ENCODE peak calls at places on chromosomes 7 and 10, in four cellular contexts. One of them, this sample, is unnamed.

GRCh38 chr7:55020481-55020871 is 1.7 kb downstream of the EGFR start:
- DNase-seq in psoas muscle: peak
- DNase-seq in coronary artery: no peak
- DNase-seq in neuronal stem cell: no peak
- DNase-seq in this sample: peak

GRCh38 chr10:79286318-79286951 is 60.8 kb upstream of the PPIF start:
- DNase-seq in psoas muscle: peak
- DNase-seq in coronary artery: no peak
- DNase-seq in neuronal stem cell: no peak
- DNase-seq in this sample: peak

GRCh38 chr7:121525155-121525819 is 129.2 kb upstream of the FAM3C start:
- DNase-seq in psoas muscle: no peak
- DNase-seq in coronary artery: no peak
- DNase-seq in neuronal stem cell: no peak
- DNase-seq in this sample: no peak

GRCh38 chr10:84114088-84114667 is 25.1 kb upstream of the GHITM start:
- DNase-seq in psoas muscle: no peak
- DNase-seq in coronary artery: no peak
- DNase-seq in neuronal stem cell: no peak
- DNase-seq in this sample: no peak

GRCh38 chr10:73517166-73517888 is 21.5 kb upstream of the PPP3CB start:
- DNase-seq in psoas muscle: no peak
- DNase-seq in coronary artery: no peak
- DNase-seq in neuronal stem cell: no peak
- DNase-seq in this sample: no peak

GRCh38 chr10:99768430-99769011 is 13.9 kb upstream of the ABCC2 start:
- DNase-seq in psoas muscle: no peak
- DNase-seq in coronary artery: no peak
- DNase-seq in neuronal stem cell: no peak
- DNase-seq in this sample: no peak

GRCh38 chr10:58857251-58857650 is 319.2 kb upstream of the PHYHIPL start:
- DNase-seq in psoas muscle: no peak
- DNase-seq in coronary artery: no peak
- DNase-seq in neuronal stem cell: no peak
- DNase-seq in this sample: peak

GRCh38 chr7:24455813-24456525 is 117.3 kb upstream of the PALS2 start:
- DNase-seq in psoas muscle: no peak
- DNase-seq in coronary artery: no peak
- DNase-seq in neuronal stem cell: no peak
- DNase-seq in this sample: no peak

GRCh38 chr10:130396044-130396443 is 259.9 kb downstream of the GLRX3 start:
- DNase-seq in psoas muscle: no peak
- DNase-seq in coronary artery: peak
- DNase-seq in neuronal stem cell: no peak
- DNase-seq in this sample: no peak

GRCh38 chr10:16510843-16511242 is 10.8 kb downstream of the C1QL3 start:
- DNase-seq in psoas muscle: no peak
- DNase-seq in coronary artery: no peak
- DNase-seq in neuronal stem cell: no peak
- DNase-seq in this sample: no peak

GRCh38 chr10:99329891-99330674 is 927 bp downstream of the CNNM1 start:
- DNase-seq in psoas muscle: peak
- DNase-seq in coronary artery: no peak
- DNase-seq in neuronal stem cell: peak
- DNase-seq in this sample: no peak

GRCh38 chr7:2228921-2229320 is 3.8 kb downstream of the MAD1L1 start:
- DNase-seq in psoas muscle: peak
- DNase-seq in coronary artery: no peak
- DNase-seq in neuronal stem cell: no peak
- DNase-seq in this sample: no peak

GRCh38 chr7:107505997-107506682 is 36.3 kb downstream of the GPR22 start:
- DNase-seq in psoas muscle: no peak
- DNase-seq in coronary artery: no peak
- DNase-seq in neuronal stem cell: no peak
- DNase-seq in this sample: no peak

GRCh38 chr10:99661370-99661749 is 2.1 kb downstream of the ENTPD7 start:
- DNase-seq in psoas muscle: no peak
- DNase-seq in coronary artery: no peak
- DNase-seq in neuronal stem cell: no peak
- DNase-seq in this sample: no peak

GRCh38 chr7:134613623-134614347 is 32.9 kb upstream of the BPGM start:
- DNase-seq in psoas muscle: no peak
- DNase-seq in coronary artery: no peak
- DNase-seq in neuronal stem cell: no peak
- DNase-seq in this sample: no peak

GRCh38 chr7:97971120-97971989 is 18.6 kb downstream of the OCM2 start:
- DNase-seq in psoas muscle: no peak
- DNase-seq in coronary artery: no peak
- DNase-seq in neuronal stem cell: no peak
- DNase-seq in this sample: no peak

GRCh38 chr7:15862016-15862780 is 175.7 kb upstream of the MEOX2 start:
- DNase-seq in psoas muscle: no peak
- DNase-seq in coronary artery: no peak
- DNase-seq in neuronal stem cell: no peak
- DNase-seq in this sample: no peak

GRCh38 chr7:128932862-128933821 is 4.6 kb upstream of the IRF5 start:
- DNase-seq in psoas muscle: peak
- DNase-seq in coronary artery: no peak
- DNase-seq in neuronal stem cell: no peak
- DNase-seq in this sample: no peak

GRCh38 chr10:97722980-97723379 is 9.4 kb downstream of the MARVELD1 start:
- DNase-seq in psoas muscle: no peak
- DNase-seq in coronary artery: no peak
- DNase-seq in neuronal stem cell: no peak
- DNase-seq in this sample: no peak

GRCh38 chr7:114539575-114539974 is 125.0 kb downstream of the FOXP2 start:
- DNase-seq in psoas muscle: no peak
- DNase-seq in coronary artery: no peak
- DNase-seq in neuronal stem cell: no peak
- DNase-seq in this sample: no peak

GRCh38 chr7:44964831-44965440 is 13.9 kb downstream of the MYO1G start:
- DNase-seq in psoas muscle: no peak
- DNase-seq in coronary artery: peak
- DNase-seq in neuronal stem cell: no peak
- DNase-seq in this sample: no peak

GRCh38 chr7:40673285-40673684 is 538.5 kb downstream of the SUGCT start:
- DNase-seq in psoas muscle: no peak
- DNase-seq in coronary artery: no peak
- DNase-seq in neuronal stem cell: no peak
- DNase-seq in this sample: no peak

GRCh38 chr10:119940487-119940886 is 48.0 kb downstream of the SEC23IP start:
- DNase-seq in psoas muscle: no peak
- DNase-seq in coronary artery: no peak
- DNase-seq in neuronal stem cell: no peak
- DNase-seq in this sample: no peak

GRCh38 chr10:125774581-125775191 is 935 bp downstream of the MMP21 start:
- DNase-seq in psoas muscle: no peak
- DNase-seq in coronary artery: no peak
- DNase-seq in neuronal stem cell: no peak
- DNase-seq in this sample: no peak
- H3K27ac ChIP-seq in psoas muscle: no peak
- H3K27ac ChIP-seq in coronary artery: no peak
- H3K27ac ChIP-seq in neuronal stem cell: no peak
- H3K27ac ChIP-seq in this sample: no peak

DNA sequence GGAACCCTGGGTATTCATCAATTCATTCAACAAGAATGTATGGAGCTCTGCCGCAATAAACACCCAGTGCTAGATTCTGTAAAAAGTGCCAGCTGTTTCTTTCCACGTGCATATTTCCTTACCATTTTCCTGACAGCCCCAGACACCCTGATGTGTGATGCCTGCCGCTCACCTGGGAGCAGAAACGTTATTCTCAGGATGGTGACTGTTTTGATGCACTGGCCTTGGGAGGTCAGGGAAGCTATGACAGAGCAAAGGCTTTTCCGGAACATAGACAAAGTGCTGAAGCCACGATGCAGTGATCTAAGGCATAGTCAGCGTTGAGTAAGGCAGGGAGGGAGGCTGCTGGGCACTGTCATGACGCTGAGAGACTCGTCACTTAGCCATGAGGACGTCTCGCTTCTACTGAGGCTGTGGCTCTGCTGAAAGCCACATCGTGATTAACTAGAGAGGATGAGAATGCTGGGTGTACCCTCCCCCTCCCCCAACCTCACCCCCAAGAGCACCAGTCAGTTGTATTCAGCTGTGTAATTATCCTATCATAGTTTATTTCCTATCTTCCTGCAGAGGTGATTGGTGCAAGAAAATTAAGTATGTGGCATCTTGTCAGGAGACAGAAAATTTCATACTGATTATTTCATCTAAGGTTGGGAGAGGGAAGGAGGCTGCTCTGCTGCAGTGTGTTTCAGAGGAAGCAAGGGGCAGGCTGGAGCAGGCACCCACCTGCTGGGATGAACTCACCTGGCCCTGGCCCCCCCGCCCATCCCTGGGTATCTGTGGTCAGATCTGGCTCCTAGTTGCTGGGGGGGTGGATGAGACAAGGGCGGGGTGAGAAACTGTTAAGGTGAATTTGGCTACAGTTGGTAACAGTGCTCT is 48.8 kb upstream of the SMNDC1 start:
- DNase-seq in psoas muscle: no peak
- DNase-seq in coronary artery: no peak
- DNase-seq in neuronal stem cell: no peak
- DNase-seq in this sample: no peak
- H3K27ac ChIP-seq in psoas muscle: no peak
- H3K27ac ChIP-seq in coronary artery: no peak
- H3K27ac ChIP-seq in neuronal stem cell: no peak
- H3K27ac ChIP-seq in this sample: no peak

DNA sequence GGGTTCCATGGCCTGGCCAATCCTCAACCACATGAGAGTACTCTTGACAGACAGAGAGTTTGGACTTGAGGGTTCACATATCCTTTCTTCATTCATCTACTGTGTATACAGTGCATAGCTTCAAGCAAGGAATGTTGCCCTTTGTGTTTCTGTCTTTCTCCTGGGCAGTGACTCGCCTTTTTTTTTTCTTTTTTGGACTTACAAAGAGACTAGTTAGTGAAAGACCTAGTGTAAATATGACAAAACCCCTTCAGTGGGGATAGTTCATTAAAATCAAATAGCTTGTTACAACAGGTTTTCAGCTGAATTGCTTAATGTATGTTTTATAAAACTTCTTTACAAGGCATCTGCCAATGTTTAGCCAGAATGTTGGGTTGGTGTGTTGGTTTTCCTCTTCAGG is 290.2 kb downstream of the FGFR2 start:
- DNase-seq in psoas muscle: no peak
- DNase-seq in coronary artery: no peak
- DNase-seq in neuronal stem cell: no peak
- DNase-seq in this sample: no peak
- H3K27ac ChIP-seq in psoas muscle: no peak
- H3K27ac ChIP-seq in coronary artery: no peak
- H3K27ac ChIP-seq in neuronal stem cell: no peak
- H3K27ac ChIP-seq in this sample: no peak

GRCh38 chr10:70510453-70510852 is 31.9 kb downstream of the PALD1 start:
- DNase-seq in psoas muscle: no peak
- DNase-seq in coronary artery: no peak
- DNase-seq in neuronal stem cell: no peak
- DNase-seq in this sample: no peak
- H3K27ac ChIP-seq in psoas muscle: no peak
- H3K27ac ChIP-seq in coronary artery: peak
- H3K27ac ChIP-seq in neuronal stem cell: no peak
- H3K27ac ChIP-seq in this sample: peak

DNA sequence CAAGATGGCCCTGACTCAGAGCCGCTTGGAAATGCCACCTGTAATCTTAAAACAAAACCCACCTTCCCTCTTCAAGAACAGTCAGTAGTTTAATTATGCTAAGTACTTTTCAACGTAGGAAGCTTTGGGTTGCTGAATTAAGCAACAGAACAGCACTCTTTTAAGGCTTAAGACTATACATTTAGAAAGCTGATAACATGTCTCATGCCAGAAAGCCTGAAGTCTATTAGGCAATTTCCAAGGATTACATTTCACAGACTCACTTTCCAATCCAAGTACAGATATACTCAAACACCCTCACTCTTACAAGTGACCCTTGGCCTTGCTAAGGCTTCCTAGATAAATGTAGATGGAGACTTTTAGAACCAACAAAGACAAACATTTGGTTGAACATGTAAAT is 282.9 kb upstream of the NRP1 start:
- DNase-seq in psoas muscle: no peak
- DNase-seq in coronary artery: no peak
- DNase-seq in neuronal stem cell: no peak
- DNase-seq in this sample: no peak
- H3K27ac ChIP-seq in psoas muscle: no peak
- H3K27ac ChIP-seq in coronary artery: no peak
- H3K27ac ChIP-seq in neuronal stem cell: no peak
- H3K27ac ChIP-seq in this sample: no peak